ENCODE peak calls at places on chromosome 10, in four cellular contexts. Z is psoas muscle, R is ascending aorta, O is IMR-90. T is an unnamed sample. For H3K4me1, the result is how much of the 10 kb centered on the place peaks cover.

GRCh38 chr10:133616371-133617130 is 10.0 kb downstream of the FRG2B start:
- DNase-seq in O (no peak), Z (no peak), R (no peak), T (no peak)

GRCh38 chr10:76303682-76304316 is 872.4 kb downstream of the LRMDA start:
- DNase-seq in O (peak), R (peak), Z (peak), T (peak)

GRCh38 chr10:68955414-68955785 is 570 bp upstream of the DDX21 start:
- DNase-seq in R (no peak), Z (no peak), O (no peak), T (no peak)

GRCh38 chr10:129038490-129039011 is 428.5 kb upstream of the MGMT start:
- DNase-seq in Z (no peak), O (no peak), R (no peak), T (no peak)

GRCh38 chr10:85477979-85478378 is 888.6 kb downstream of the GRID1 start:
- DNase-seq in O (no peak), R (no peak), Z (no peak), T (no peak)

GRCh38 chr10:13788701-13789447 is 202.1 kb downstream of the PRPF18 start:
- DNase-seq in Z (peak), R (no peak), O (peak), T (no peak)

GRCh38 chr10:8050561-8051108 is 3.9 kb upstream of the GATA3 start:
- DNase-seq in R (no peak), O (peak), Z (no peak), T (no peak)

GRCh38 chr10:45446858-45447257 is 72.8 kb downstream of the ALOX5 start:
- DNase-seq in O (no peak), Z (no peak), R (no peak), T (no peak)

GRCh38 chr10:114683162-114683561 is 25.1 kb upstream of the ABLIM1 start:
- DNase-seq in Z (no peak), R (no peak), O (no peak), T (no peak)

GRCh38 chr10:52135101-52135500 is 179.0 kb upstream of the DKK1 start:
- DNase-seq in Z (no peak), R (no peak), O (no peak), T (no peak)

GRCh38 chr10:122117475-122117874 is 128.5 kb downstream of the TACC2 start:
- DNase-seq in O (no peak), R (no peak), Z (no peak), T (no peak)

GRCh38 chr10:58791137-58791536 is 278.5 kb downstream of the BICC1 start:
- DNase-seq in R (no peak), Z (no peak), O (peak), T (no peak)

GRCh38 chr10:101216631-101217425 is 12.4 kb downstream of the LBX1 start:
- DNase-seq in R (no peak), Z (no peak), O (no peak), T (no peak)

GRCh38 chr10:117960345-117960744 is 86.4 kb downstream of the RAB11FIP2 start:
- DNase-seq in O (peak), R (no peak), Z (no peak), T (no peak)

GRCh38 chr10:76073524-76073923 is 642.1 kb downstream of the LRMDA start:
- DNase-seq in Z (no peak), R (no peak), O (no peak), T (no peak)

GRCh38 chr10:4190876-4191275 is 405.9 kb upstream of the KLF6 start:
- DNase-seq in R (no peak), Z (no peak), O (no peak), T (no peak)

GRCh38 chr10:124414077-124414476 is 4.6 kb downstream of the OAT start:
- DNase-seq in Z (no peak), O (peak), R (no peak), T (no peak)

GRCh38 chr10:31075434-31075833 is 43.8 kb upstream of the ZNF438 start:
- DNase-seq in O (peak), Z (no peak), R (no peak), T (no peak)

GRCh38 chr10:114386446-114386845 is 17.9 kb downstream of the AFAP1L2 start:
- DNase-seq in O (no peak), R (no peak), Z (no peak), T (no peak)

GRCh38 chr10:33772370-33773331 is 438.2 kb upstream of the NRP1 start:
- DNase-seq in R (no peak), Z (peak), O (no peak), T (no peak)

GRCh38 chr10:57898231-57898630 is 369.5 kb downstream of the IPMK start:
- DNase-seq in Z (no peak), R (no peak), O (no peak), T (no peak)

GRCh38 chr10:3534433-3534832 is 250.6 kb downstream of the KLF6 start:
- DNase-seq in Z (no peak), O (peak), R (no peak), T (no peak)

GRCh38 chr10:64468219-64468618 is 947.0 kb downstream of the REEP3 start:
- DNase-seq in R (no peak), Z (no peak), O (no peak), T (no peak)

GRCh38 chr10:60262647-60263126 is 127.0 kb downstream of the ANK3 start:
- DNase-seq in O (no peak), R (no peak), Z (no peak), T (no peak)

GRCh38 chr10:132793871-132794849 is 8.2 kb upstream of the NKX6-2 start:
- DNase-seq in R (no peak), O (no peak), Z (no peak), T (peak)

GRCh38 chr10:88489107-88489506 is 94.0 kb downstream of the RNLS start:
- DNase-seq in O (no peak), Z (no peak), R (no peak), T (no peak)

GRCh38 chr10:80599424-80599847 is 61.7 kb downstream of the SH2D4B start:
- DNase-seq in Z (no peak), R (no peak), O (peak), T (peak)

GRCh38 chr10:79034271-79034876 is 34.4 kb upstream of the ZMIZ1 start:
- DNase-seq in Z (no peak), O (no peak), R (no peak), T (no peak)

GRCh38 chr10:52785418-52785817 is 12.8 kb upstream of the MBL2 start:
- DNase-seq in R (no peak), Z (no peak), O (no peak), T (no peak)

GRCh38 chr10:122018951-122019413 is 30.0 kb downstream of the TACC2 start:
- DNase-seq in O (no peak), R (no peak), Z (no peak), T (no peak)

GRCh38 chr10:60975716-60976115 is 31.7 kb upstream of the RHOBTB1 start:
- DNase-seq in R (no peak), O (peak), Z (no peak), T (no peak)

GRCh38 chr10:15141136-15142067 is 27.1 kb downstream of the NMT2 start:
- DNase-seq in Z (no peak), O (no peak), R (no peak), T (no peak)

GRCh38 chr10:66467042-66467441 is 458.8 kb upstream of the LRRTM3 start:
- DNase-seq in R (no peak), O (no peak), Z (no peak), T (no peak)

GRCh38 chr10:133090101-133090500 is 2.4 kb downstream of the ADGRA1 start:
- DNase-seq in Z (no peak), R (no peak), O (no peak), T (no peak)

GRCh38 chr10:111998728-111999127 is 184.8 kb downstream of the GPAM start:
- DNase-seq in O (no peak), Z (no peak), R (no peak), T (no peak)

GRCh38 chr10:89213191-89213808 is 6.2 kb upstream of the CH25H start:
- DNase-seq in R (no peak), Z (no peak), O (peak), T (no peak)

DNA sequence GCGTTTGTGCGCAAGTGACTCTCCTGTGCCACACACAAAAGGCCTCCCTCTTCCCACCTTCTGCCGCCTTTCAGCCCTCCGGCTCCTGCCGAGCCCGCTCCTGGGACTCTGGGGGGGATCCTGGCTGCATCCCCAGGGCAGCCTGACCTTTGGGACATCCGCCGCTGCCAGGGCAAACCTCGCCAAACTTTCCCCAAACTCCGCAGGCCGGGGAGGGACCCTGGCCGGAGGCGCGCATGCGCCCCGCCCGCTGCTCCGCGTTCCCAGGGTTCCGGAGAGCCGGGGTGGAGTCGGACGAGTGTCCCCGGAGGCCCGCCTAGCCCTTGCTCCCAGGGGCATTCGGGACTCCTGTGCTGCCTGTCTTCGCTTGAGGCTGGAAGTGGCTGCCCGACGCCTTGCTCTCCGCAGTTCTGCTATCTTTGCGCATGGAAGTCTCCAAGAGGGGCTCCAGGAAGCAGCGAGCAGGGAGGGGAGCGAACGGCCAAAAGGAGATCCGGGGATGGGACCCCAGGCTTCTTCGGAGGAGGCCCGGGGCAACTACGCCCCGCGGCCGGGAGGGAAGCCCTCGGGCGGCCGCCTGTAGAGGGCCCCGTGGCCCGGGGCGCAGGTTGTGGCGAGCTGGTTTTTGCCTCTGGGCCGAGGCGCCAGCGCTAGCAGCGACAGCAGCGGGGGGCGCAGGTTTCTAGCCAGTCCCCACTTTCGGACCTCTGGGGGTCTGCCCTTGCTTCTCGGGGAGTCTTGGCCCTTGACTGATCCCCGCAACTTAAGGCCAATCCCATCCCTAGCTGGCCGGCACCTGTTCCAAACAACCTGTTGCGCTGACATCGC is 7.0 kb downstream of the PTF1A start:
- DNase-seq in Z (no peak), O (no peak), R (no peak), T (no peak)
- H3K4me3 ChIP-seq in Z (no peak), O (no peak), R (no peak), T (no peak)

GRCh38 chr10:119211625-119212441 is 4.5 kb downstream of the GRK5 start:
- DNase-seq in Z (no peak), O (no peak), R (no peak), T (no peak)

GRCh38 chr10:119217401-119217800 is 10.0 kb downstream of the GRK5 start:
- DNase-seq in Z (no peak), R (no peak), O (no peak), T (no peak)

GRCh38 chr10:119216137-119216536 is 8.8 kb downstream of the GRK5 start:
- DNase-seq in O (no peak), R (no peak), Z (no peak), T (no peak)

GRCh38 chr10:119217937-119218579 is 10.7 kb downstream of the GRK5 start:
- DNase-seq in Z (no peak), R (no peak), O (peak), T (no peak)

GRCh38 chr10:119215371-119215770 is 8.0 kb downstream of the GRK5 start:
- DNase-seq in O (no peak), R (no peak), Z (no peak), T (no peak)
- H3K4me1 ChIP-seq in O (under half), R (under half), Z (under half), T (under half)

GRCh38 chr10:74831518-74832120 is 5.2 kb downstream of the KAT6B start:
- DNase-seq in O (no peak), Z (no peak), R (no peak), T (no peak)

GRCh38 chr10:74837750-74838149 is 11.3 kb downstream of the KAT6B start:
- DNase-seq in O (no peak), Z (no peak), R (no peak), T (no peak)

GRCh38 chr10:74839708-74840107 is 13.3 kb downstream of the KAT6B start:
- DNase-seq in O (no peak), R (no peak), Z (no peak), T (no peak)

GRCh38 chr10:74836855-74837254 is 10.5 kb downstream of the KAT6B start:
- DNase-seq in Z (no peak), O (no peak), R (no peak), T (no peak)

GRCh38 chr10:74835963-74836362 is 9.6 kb downstream of the KAT6B start:
- DNase-seq in R (no peak), Z (no peak), O (no peak), T (no peak)
- H3K27ac ChIP-seq in R (no peak), Z (peak), O (no peak), T (no peak)

DNA sequence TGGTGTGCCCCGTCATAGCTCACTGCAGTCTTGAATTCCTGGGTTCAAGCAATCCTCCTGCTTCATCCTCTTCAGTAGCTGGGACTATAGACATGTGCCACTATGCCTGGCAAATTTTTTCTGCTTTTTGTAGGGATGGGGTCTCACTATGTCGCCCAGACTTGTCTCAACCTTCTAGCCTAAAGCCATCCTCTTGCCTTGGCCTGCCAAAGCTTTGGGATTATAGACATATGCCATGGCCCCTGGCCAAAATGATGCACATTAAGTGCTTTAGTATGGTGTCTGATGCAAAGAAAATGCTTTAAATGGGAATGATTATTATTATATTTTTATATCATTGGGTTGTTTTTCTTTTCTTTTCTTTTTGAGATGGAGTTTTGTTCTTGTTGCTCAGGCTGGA is 33.2 kb upstream of the VCL start:
- DNase-seq in R (no peak), Z (no peak), O (no peak), T (no peak)
- H3K4me3 ChIP-seq in R (no peak), Z (no peak), O (no peak), T (no peak)

GRCh38 chr10:49037187-49037586 is 78.1 kb downstream of the VSTM4 start:
- DNase-seq in Z (no peak), O (peak), R (no peak), T (no peak)
- H3K4me1 ChIP-seq in Z (under half), O (under half), R (under half), T (under half)

DNA sequence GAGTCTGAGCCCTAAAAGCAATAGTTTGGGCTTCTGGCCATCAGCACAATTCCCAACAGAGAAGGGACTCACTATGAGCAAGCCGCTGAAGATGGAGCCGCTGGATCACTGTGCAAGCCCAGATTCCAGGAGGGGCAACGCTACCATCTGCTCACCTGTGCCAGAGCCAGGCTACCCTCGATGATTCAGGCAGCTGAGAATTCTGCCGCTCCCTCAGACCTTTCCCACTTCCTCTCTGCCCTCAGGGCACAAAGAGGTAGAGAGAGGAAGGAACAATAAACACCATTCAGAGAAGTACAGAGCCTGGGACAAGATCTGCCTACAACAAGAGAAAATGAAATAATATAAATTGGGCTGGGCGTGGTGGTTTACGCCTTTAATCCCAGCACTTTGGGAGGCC is 98.1 kb downstream of the MYOF start:
- DNase-seq in R (no peak), O (no peak), Z (no peak), T (no peak)
- H3K27ac ChIP-seq in R (peak), O (peak), Z (peak), T (no peak)

GRCh38 chr10:71836594-71836970 is 14.5 kb downstream of the PSAP start:
- DNase-seq in R (no peak), Z (no peak), O (no peak), T (no peak)

GRCh38 chr10:71838264-71839211 is 12.5 kb downstream of the PSAP start:
- DNase-seq in R (no peak), O (peak), Z (no peak), T (no peak)

GRCh38 chr10:71835671-71836593 is 15.1 kb downstream of the PSAP start:
- DNase-seq in O (peak), Z (peak), R (peak), T (no peak)

GRCh38 chr10:71834343-71834674 is 16.7 kb downstream of the PSAP start:
- DNase-seq in Z (no peak), R (no peak), O (no peak), T (no peak)

DNA sequence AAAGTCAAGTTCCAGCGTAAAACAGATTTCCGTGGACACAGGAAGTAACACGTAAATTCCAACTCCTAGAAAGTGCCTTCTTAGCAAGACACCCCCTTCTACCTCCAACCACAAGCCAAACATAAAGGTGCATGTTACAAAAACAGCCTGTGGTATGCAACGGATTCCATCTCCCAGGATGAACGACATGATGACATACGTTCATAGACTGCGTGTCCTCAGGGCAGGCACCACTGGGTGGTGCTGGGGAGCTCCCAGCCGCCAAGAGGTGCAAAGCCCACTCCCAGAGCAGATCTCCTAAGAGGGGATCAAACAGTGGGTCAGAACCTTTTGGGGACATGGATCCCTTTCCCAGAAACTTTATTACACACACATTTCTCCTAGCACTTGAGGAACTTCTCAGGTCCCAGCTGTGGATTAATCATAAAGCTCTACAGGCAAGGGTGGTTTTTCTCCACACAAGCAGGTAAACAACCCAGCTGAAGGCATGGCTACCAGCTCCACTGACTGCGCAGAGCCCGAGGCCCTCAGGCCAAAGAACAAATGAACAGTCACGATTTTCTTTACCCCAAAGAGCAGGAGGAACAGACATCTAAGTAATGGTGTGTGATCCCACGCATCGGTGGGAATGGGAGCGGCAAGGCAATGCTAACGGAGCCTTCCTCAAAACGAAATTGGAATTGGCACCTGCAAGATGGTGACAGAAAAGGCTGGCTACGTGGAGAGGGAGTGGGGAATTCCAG is 13.8 kb downstream of the PSAP start:
- DNase-seq in R (no peak), Z (no peak), O (no peak), T (no peak)
- H3K4me3 ChIP-seq in R (no peak), Z (peak), O (no peak), T (no peak)

DNA sequence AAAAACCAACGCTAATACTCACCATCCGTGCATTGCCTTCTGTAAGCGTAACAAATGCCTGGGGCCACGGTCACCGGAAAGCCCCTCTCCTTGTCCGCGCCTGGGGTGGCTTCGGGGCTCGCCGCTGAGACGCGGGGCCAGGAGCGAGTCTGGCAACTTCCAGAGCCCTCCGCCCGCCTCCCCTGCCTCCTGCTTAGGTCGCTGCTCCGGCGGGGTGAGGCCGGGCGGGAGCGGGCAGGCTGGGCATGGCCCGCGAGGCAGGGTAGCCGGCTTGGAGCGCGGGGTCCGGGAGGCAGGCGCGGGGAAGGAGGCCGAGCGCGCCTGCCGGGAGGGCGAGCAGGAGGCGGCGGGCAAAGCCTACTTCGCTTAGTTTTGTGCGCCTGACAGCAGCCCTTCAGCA is 13.0 kb upstream of the KAT6B start:
- DNase-seq in R (no peak), Z (no peak), O (no peak), T (no peak)
- H3K4me1 ChIP-seq in R (under half), Z (under half), O (under half), T (under half)

DNA sequence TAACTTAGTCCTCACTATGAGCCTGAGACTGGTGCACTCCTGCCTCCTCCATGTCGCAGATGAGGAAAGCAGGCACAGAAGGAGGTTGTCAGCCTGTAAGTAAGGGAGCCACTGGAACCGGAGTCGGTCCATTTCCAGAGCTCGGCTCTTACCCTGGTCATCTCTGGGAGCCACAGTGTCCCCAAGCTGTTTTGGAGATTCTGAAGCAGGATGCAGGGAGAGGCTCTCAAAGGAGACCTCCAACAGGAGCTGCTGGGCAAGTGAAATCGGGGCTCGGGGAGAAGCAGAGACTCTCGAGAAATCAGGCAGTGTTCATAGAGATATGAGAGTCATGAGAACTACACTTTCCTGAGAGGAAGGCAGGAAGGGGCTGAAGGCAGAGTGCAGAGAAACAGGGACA is 39.0 kb downstream of the VSTM4 start:
- DNase-seq in R (no peak), Z (no peak), O (no peak), T (no peak)
- H3K27ac ChIP-seq in R (no peak), Z (no peak), O (no peak), T (no peak)

T was measured in left lung.